ENCODE peak calls at places on chromosomes 11 and 22, in six cellular contexts. L is pancreas, X is neuronal stem cell, H is small intestine, I is OCI-LY7, W is psoas muscle. T is an unnamed sample.

GRCh38 chr22:50009251-50009650 is 3.3 kb downstream of the IL17REL start:
- DNase-seq in X (no peak), L (no peak), H (no peak), I (no peak), W (no peak), T (no peak)

GRCh38 chr11:73866586-73866996 is 10.1 kb downstream of the COA4 start:
- DNase-seq in I (no peak), X (no peak), W (no peak), L (no peak), H (peak), T (no peak)

GRCh38 chr11:9524001-9524400 is 49.5 kb upstream of the WEE1 start:
- DNase-seq in H (no peak), X (no peak), W (no peak), I (no peak), L (no peak), T (no peak)

GRCh38 chr11:112725636-112726035 is 235.6 kb upstream of the NCAM1 start:
- DNase-seq in H (no peak), I (no peak), L (no peak), X (no peak), W (no peak), T (no peak)

GRCh38 chr11:120236169-120237107 is 3.5 kb upstream of the POU2F3 start:
- DNase-seq in X (no peak), L (no peak), W (no peak), I (no peak), H (no peak), T (no peak)

GRCh38 chr11:75260396-75260795 is 19.8 kb downstream of the TPBGL start:
- DNase-seq in H (no peak), X (no peak), L (no peak), W (no peak), I (no peak), T (no peak)

GRCh38 chr22:44685384-44686056 is 16.5 kb upstream of the PRR5 start:
- DNase-seq in W (no peak), X (no peak), L (no peak), H (peak), I (peak), T (no peak)

GRCh38 chr11:78666675-78667129 is 92.0 kb upstream of the NARS2 start:
- DNase-seq in L (no peak), X (no peak), I (no peak), H (no peak), W (no peak), T (no peak)

GRCh38 chr22:24427500-24428164 is at the start of gene ADORA2A:
- DNase-seq in I (peak), W (peak), H (peak), L (no peak), X (no peak), T (peak)

GRCh38 chr11:108931168-108931567 is 266.3 kb downstream of the DDX10 start:
- DNase-seq in H (no peak), I (no peak), X (no peak), L (no peak), W (no peak), T (no peak)

GRCh38 chr11:124520253-124520854 is 23.1 kb downstream of the OR8B12 start:
- DNase-seq in H (no peak), W (no peak), L (no peak), I (no peak), X (no peak), T (no peak)

GRCh38 chr22:37193629-37194191 is 5.7 kb upstream of the C1QTNF6 start:
- DNase-seq in X (no peak), L (no peak), I (no peak), H (peak), W (peak), T (no peak)

GRCh38 chr22:44119669-44120313 is 60.9 kb upstream of the PARVG start:
- DNase-seq in X (no peak), I (no peak), L (no peak), W (peak), H (no peak), T (no peak)

GRCh38 chr11:1050581-1051355 is 14.2 kb upstream of the MUC6 start:
- DNase-seq in X (peak), L (peak), W (peak), H (peak), I (peak), T (no peak)

GRCh38 chr11:83847635-83848034 is 561.5 kb upstream of the CCDC90B start:
- DNase-seq in H (no peak), W (no peak), I (no peak), X (no peak), L (no peak), T (no peak)

GRCh38 chr11:2799881-2800654 is 85.5 kb downstream of the CDKN1C start:
- DNase-seq in I (no peak), L (peak), X (no peak), W (peak), H (no peak), T (no peak)

GRCh38 chr11:16430674-16431073 is 74.3 kb upstream of the SOX6 start:
- DNase-seq in W (no peak), I (no peak), L (no peak), H (no peak), X (no peak), T (no peak)

GRCh38 chr11:96219981-96220623 is 122.9 kb downstream of the MAML2 start:
- DNase-seq in L (no peak), W (no peak), H (no peak), X (no peak), I (peak), T (no peak)

GRCh38 chr11:107791343-107792048 is 67.1 kb downstream of the SLC35F2 start:
- DNase-seq in I (no peak), W (no peak), L (no peak), H (no peak), X (no peak), T (no peak)

GRCh38 chr11:74847895-74848294 is 99.2 kb downstream of the RNF169 start:
- DNase-seq in L (no peak), W (no peak), X (no peak), H (no peak), I (no peak), T (no peak)

GRCh38 chr11:33721291-33721840 is 14.9 kb downstream of the CD59 start:
- DNase-seq in X (no peak), H (no peak), W (peak), L (no peak), I (no peak), T (no peak)

GRCh38 chr11:24509114-24509513 is 12.3 kb downstream of the LUZP2 start:
- DNase-seq in X (no peak), L (no peak), H (no peak), W (no peak), I (no peak), T (no peak)

GRCh38 chr11:82775736-82776346 is 42.2 kb upstream of the FAM181B start:
- DNase-seq in L (no peak), H (peak), I (peak), W (no peak), X (no peak), T (no peak)

GRCh38 chr11:76067099-76067498 is 139.2 kb downstream of the WNT11 start:
- DNase-seq in L (peak), H (no peak), I (no peak), W (no peak), X (no peak), T (no peak)

GRCh38 chr22:17115311-17115710 is 5.8 kb downstream of the TMEM121B start:
- DNase-seq in L (no peak), X (no peak), H (no peak), I (no peak), W (no peak), T (no peak)

GRCh38 chr11:1939006-1939626 is 8.0 kb upstream of the MRPL23 start:
- DNase-seq in W (peak), H (no peak), X (no peak), I (no peak), L (peak), T (no peak)

GRCh38 chr22:17205432-17205831 is 13.8 kb downstream of the ADA2 start:
- DNase-seq in L (no peak), X (no peak), W (peak), I (peak), H (peak), T (no peak)

GRCh38 chr22:37163618-37164534 is 14.2 kb upstream of the IL2RB start:
- DNase-seq in L (no peak), X (no peak), W (peak), H (no peak), I (no peak), T (no peak)

GRCh38 chr11:131025020-131025419 is 108.7 kb upstream of the SNX19 start:
- DNase-seq in X (peak), L (no peak), I (peak), H (peak), W (no peak), T (no peak)

GRCh38 chr22:24008381-24009226 is 2.5 kb upstream of the CABIN1 start:
- DNase-seq in H (no peak), X (no peak), L (no peak), W (no peak), I (no peak), T (no peak)

GRCh38 chr22:41001722-41002122 is 50.5 kb downstream of the RBX1 start:
- DNase-seq in I (no peak), X (no peak), H (peak), W (no peak), L (no peak), T (no peak)

GRCh38 chr11:129286813-129287212 is 88.8 kb upstream of the BARX2 start:
- DNase-seq in X (no peak), H (peak), I (no peak), L (no peak), W (no peak), T (no peak)

DNA sequence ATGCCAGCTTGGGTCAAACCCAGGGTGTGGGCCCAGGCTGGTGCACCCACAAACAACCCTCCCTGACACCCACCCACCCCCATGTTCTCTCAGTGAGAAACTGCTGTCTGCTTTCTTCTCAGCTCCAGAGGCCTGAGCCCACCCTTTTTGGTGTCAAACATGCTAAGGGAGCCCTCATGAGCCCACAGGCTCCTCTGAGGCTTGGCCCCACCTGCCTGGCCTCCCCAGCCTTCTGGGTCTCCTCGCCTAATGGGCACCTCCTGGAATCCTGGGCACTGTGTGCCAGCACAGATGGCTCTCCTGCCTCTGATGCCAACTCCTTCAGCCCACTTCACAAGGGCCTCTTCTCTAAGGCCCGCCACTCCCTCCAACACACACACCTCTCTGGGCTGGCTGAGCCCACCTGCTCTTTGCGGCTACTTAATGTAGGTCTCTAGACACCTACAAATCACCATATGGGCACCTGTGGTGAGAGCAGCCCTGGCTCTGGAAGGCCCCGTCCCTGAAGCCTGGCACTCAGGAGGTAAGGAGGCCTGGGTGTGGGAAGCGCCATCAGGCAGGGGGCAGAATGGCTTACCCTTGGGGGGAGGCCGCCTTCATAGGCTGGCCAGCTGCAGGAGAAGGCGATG is 4.4 kb downstream of the NAGA start:
- DNase-seq in I (no peak), X (no peak), H (no peak), L (no peak), W (no peak), T (no peak)
- H3K27ac ChIP-seq in I (no peak), X (no peak), H (no peak), L (no peak), W (no peak), T (no peak)

DNA sequence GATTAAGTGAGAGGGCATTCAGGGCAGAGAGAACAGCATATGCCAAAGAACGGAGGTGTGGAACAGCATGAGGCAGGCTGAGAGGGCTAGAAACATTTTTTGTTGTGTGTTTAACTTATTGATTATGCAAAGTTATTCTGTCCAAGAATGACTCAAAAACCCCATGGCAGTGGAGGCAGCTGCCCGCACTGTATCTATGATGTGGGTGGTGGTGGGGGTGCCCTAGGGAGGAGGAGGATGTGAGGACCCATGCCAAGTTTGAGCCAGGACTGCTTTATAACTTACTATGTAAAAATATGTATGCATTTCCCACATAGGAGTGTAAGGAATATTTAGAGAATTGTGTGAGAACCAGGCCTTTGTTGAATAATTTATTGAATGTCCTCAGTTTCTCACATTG is 85.4 kb upstream of the GNAZ start:
- DNase-seq in I (no peak), W (no peak), X (no peak), H (no peak), L (no peak), T (no peak)
- H3K27ac ChIP-seq in I (no peak), W (no peak), X (no peak), H (no peak), L (no peak), T (no peak)

GRCh38 chr22:38271927-38272372 is 860 bp downstream of the TMEM184B start:
- DNase-seq in L (peak), X (no peak), W (no peak), H (peak), I (no peak), T (no peak)

GRCh38 chr22:38272373-38273134 is at the start of gene TMEM184B:
- DNase-seq in W (peak), I (peak), L (peak), H (peak), X (peak), T (peak)

GRCh38 chr22:38271101-38271500 is 1.7 kb downstream of the TMEM184B start:
- DNase-seq in L (no peak), H (no peak), W (no peak), I (no peak), X (no peak), T (no peak)

GRCh38 chr22:38269466-38269865 is 3.3 kb downstream of the TMEM184B start:
- DNase-seq in H (no peak), X (no peak), W (no peak), L (no peak), I (no peak), T (no peak)

DNA sequence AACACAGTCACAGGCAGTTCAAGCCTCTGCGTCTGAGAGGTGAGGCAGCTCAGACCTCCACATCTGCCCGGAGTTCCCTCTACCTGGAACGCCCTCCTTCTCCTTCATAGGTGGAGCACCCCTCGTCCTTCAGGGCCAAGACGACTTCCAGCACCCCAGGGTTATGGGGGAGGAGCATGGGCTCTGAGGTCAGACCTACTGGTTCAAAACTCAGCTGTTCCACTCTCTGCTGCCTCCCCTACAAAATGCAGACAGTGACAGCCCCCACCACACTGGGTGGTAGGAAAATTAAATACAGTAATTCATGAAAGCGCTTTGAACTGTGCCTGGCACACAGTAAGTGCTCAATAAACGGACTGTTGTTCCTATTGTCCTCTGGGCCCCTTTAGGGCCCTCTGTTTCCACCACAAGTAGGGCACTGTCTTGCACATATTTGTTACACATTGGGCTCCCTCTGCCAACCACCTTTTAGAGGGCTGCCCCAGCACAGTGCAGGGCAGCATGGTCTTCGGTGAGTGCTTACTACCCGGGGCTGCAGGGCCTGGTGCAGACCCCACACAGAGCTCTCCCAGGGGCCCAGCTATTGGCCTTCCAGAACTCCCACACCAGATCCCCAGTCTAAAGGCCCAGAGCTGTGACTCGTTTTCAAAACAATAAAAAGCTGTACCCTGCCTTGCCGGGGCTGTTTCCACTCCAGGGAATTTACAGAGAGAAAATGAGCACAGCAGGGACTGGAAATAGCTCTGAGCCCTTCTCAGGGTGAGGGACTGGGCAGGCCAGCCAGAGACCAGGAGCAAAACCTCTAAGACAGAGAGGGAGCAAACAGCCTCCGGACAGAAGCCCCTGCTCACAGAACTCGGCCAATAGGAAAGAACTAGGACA is 2.5 kb downstream of the TMEM184B start:
- DNase-seq in H (no peak), L (no peak), X (no peak), W (no peak), I (no peak), T (peak)
- H3K27ac ChIP-seq in H (peak), L (no peak), X (no peak), W (peak), I (no peak), T (peak)

GRCh38 chr11:46574656-46575055 is 19.2 kb downstream of the AMBRA1 start:
- DNase-seq in I (no peak), W (no peak), H (no peak), X (no peak), L (no peak), T (no peak)
- H3K27ac ChIP-seq in I (no peak), W (no peak), H (no peak), X (no peak), L (no peak), T (no peak)